ENCODE peak calls at places on chromosomes 11 and 22, in nine cellular contexts. V is right cardiac atrium; X is CD8-positive, alpha-beta T cell; C is lower lobe of right lung; D is H9; B is CD4-positive, alpha-beta T cell; N is tibial artery; E is CD4-positive, CD25-positive, alpha-beta regulatory T cell; T is effector memory CD4-positive, alpha-beta T cell. I is an unnamed sample.

GRCh38 chr11:2390091-2390870 is 10.3 kb upstream of the TSSC4 start:
- DNase-seq in X (no peak), D (no peak), B (no peak), V (peak; percentile 54), T (no peak), N (no peak), E (no peak), C (peak; percentile 78), I (no peak)

GRCh38 chr11:1092919-1093318 is 18.2 kb downstream of the MUC2 start:
- DNase-seq in X (no peak), B (no peak), N (no peak), T (no peak), V (peak; percentile 26), C (peak; percentile 23), D (no peak), E (no peak), I (peak; percentile 65)

GRCh38 chr11:128645968-128646367 is 47.9 kb upstream of the FLI1 start:
- DNase-seq in T (no peak), C (no peak), E (no peak), V (no peak), N (no peak), B (no peak), D (no peak), X (no peak), I (no peak)

GRCh38 chr11:103465555-103466140 is 356.4 kb downstream of the DYNC2H1 start:
- DNase-seq in E (no peak), N (no peak), D (no peak), V (no peak), X (no peak), C (no peak), T (no peak), B (no peak), I (no peak)

GRCh38 chr11:44779736-44780520 is 53.2 kb downstream of the TSPAN18 start:
- DNase-seq in V (peak; percentile 30), X (no peak), B (no peak), C (peak; percentile 10), T (no peak), D (peak; percentile 23), E (no peak), N (no peak), I (no peak)

GRCh38 chr11:34379081-34379480 is 21.3 kb upstream of the ABTB2 start:
- DNase-seq in N (no peak), E (no peak), D (no peak), X (no peak), C (no peak), T (no peak), V (no peak), B (no peak), I (no peak)

GRCh38 chr11:119404872-119405271 is 18.1 kb downstream of the THY1 start:
- DNase-seq in X (no peak), E (no peak), D (no peak), C (no peak), V (no peak), B (no peak), N (no peak), T (no peak), I (no peak)

GRCh38 chr22:33063611-33064010 is 5.4 kb upstream of the SYN3 start:
- DNase-seq in X (no peak), D (no peak), N (no peak), B (no peak), E (no peak), V (no peak), C (no peak), T (no peak), I (no peak)

GRCh38 chr11:21567628-21568290 is 625.1 kb upstream of the ANO5 start:
- DNase-seq in C (no peak), B (no peak), T (no peak), D (no peak), N (no peak), X (no peak), V (no peak), E (no peak), I (no peak)

GRCh38 chr11:34745209-34745608 is 124.3 kb downstream of the EHF start:
- DNase-seq in E (no peak), V (peak; percentile 48), N (no peak), X (no peak), D (no peak), C (no peak), B (no peak), T (no peak), I (no peak)

GRCh38 chr11:10459029-10459970 is 4.2 kb downstream of the AMPD3 start:
- DNase-seq in T (peak; percentile 61), D (peak; percentile 28), N (no peak), C (no peak), B (peak; percentile 63), X (peak; percentile 89), E (peak; percentile 90), V (no peak), I (peak; percentile 61)

GRCh38 chr11:57476883-57477506 is 16.7 kb downstream of the RTN4RL2 start:
- DNase-seq in D (peak; percentile 64), T (no peak), C (peak; percentile 59), N (no peak), X (no peak), B (no peak), V (peak; percentile 75), E (no peak), I (peak; percentile 52)

GRCh38 chr22:30310881-30311771 is 15.6 kb downstream of the TBC1D10A start:
- DNase-seq in B (no peak), V (peak; percentile 93), D (no peak), X (no peak), C (peak; percentile 77), E (no peak), N (peak; percentile 86), T (no peak), I (no peak)

GRCh38 chr22:46010951-46011626 is 34.1 kb upstream of the WNT7B start:
- DNase-seq in X (no peak), C (peak; percentile 35), E (no peak), V (peak; percentile 68), T (no peak), D (no peak), N (no peak), B (no peak), I (no peak)

GRCh38 chr11:38130514-38130913 is 1532.5 kb upstream of the RAG2 start:
- DNase-seq in V (no peak), C (no peak), T (no peak), N (no peak), D (no peak), X (no peak), B (no peak), E (no peak), I (no peak)

DNA sequence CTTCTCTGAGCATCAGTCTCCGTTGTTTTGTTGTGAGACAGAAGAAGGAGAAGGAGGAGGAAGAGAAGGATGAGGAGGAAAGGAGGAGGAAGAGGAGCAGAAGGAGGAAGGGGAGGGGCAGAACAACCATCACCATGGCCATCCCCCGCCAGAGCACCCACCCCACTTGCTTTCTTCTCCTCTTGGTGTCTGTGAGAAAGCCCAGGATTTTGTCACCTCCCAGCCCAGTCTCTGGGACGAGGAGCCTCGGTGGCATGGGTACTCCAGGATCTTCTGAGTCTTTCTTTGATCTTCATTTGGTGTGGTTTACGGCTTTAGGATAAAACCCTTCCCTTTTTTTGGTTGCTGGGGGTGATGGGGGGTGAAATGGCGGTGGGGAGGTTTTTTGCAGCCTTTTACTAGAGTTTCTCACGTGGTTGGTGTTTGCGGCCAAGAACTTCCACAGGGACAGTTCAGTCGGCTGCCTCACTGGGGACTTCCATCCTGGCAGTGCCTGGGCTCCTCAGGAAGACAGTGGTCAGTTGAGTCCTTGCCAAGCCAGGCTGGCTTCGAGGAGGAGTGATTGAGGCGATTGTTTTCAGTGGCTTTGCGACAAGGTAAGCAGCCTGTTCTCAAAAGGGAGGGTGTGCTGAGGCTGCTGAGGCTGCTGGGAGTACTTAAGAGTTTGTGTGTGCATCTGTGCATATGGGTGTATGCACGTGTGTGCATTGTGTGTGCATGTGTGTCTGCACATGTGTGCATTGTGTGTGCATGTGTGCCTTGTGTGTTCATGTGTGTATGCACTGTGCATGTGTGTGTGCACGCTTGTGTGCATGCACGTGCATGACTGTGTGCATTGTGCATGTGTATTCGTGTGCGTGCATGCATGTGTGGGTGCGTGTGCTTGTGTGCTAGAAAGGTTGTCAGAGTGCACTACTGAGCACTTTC is 567.5 kb downstream of the TBC1D22A start:
- DNase-seq in E (no peak), C (no peak), X (no peak), B (no peak), T (no peak), V (no peak), D (no peak), N (no peak), I (peak; percentile 28)
- H3K27ac ChIP-seq in E (no peak overlapping the region), C (no peak overlapping the region), X (no peak overlapping the region), B (no peak overlapping the region), T (no peak overlapping the region), V (no peak overlapping the region), D (no peak overlapping the region), N (no peak overlapping the region), I (no peak overlapping the region)

DNA sequence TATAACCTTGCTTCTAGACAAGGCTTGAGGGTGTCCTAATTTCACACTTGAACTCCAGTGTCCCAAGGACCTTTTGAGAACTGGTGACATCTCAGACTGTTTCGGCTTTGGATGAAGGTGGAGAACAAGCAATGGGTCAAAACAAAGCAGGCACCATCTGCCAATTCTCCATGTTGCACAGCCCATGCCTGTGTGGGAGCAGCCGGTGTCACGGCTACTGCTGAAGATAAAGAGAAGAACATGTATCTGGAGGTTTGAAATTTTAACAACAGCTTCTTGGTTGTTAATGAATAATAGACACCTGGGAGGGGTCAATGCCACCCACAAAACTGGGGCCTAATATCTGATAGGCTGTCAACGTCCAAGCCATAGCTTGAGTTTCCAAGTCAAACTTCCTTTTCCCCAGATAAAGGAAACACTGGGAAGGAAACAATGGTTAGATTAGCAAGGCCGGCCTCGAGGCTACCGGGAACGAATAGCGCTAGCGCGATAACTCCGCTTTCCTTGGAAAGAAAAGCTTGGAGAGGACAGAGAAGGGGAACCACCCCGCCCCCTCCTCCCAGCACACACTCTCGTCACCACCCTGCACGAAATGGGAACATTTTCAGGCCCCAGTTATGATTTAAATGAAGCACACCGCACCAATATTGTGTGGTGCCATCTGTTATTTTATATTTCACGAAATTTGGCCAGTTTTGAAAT is 21.7 kb upstream of the OPCML start:
- DNase-seq in B (no peak), C (no peak), N (no peak), D (no peak), X (no peak), T (no peak), V (peak; percentile 83), E (no peak), I (no peak)
- H3K9me3 ChIP-seq in B (no peaks in the 10 kb centered on the region), C (no peaks in the 10 kb centered on the region), N (no peaks in the 10 kb centered on the region), D (no peaks in the 10 kb centered on the region), X (no peaks in the 10 kb centered on the region), T (no peaks in the 10 kb centered on the region), V (no peaks in the 10 kb centered on the region), E (no peaks in the 10 kb centered on the region), I (no peaks in the 10 kb centered on the region)

DNA sequence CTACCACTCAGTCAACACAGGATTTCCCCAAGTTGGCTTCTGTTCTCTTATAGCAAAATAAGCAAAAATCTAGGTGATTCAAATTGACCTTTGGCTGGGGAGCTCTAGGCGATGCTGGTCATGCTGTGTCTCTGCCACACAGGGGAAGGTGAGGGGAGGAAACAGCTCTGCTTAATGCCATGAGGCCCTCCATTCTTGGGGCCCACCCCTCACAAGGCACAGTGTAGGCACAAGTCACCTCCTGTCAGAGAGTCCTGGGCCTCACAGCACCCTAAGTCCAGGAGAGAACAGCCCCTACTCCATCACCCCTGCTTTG is 46.9 kb downstream of the PLEKHA7 start:
- DNase-seq in D (no peak), N (no peak), C (no peak), X (no peak), E (no peak), B (no peak), T (no peak), V (no peak), I (no peak)
- H3K27ac ChIP-seq in D (no peak overlapping the region), N (no peak overlapping the region), C (no peak overlapping the region), X (no peak overlapping the region), E (no peak overlapping the region), B (no peak overlapping the region), T (no peak overlapping the region), V (no peak overlapping the region), I (no peak overlapping the region)

GRCh38 chr22:49351761-49352221 is 475.9 kb downstream of the BRD1 start:
- DNase-seq in X (no peak), T (no peak), C (peak; percentile 30), D (peak; percentile 20), B (no peak), V (no peak), E (no peak), N (no peak), I (no peak)
- H3K9me3 ChIP-seq in X (no peaks in the 10 kb centered on the region), T (no peaks in the 10 kb centered on the region), C (no peaks in the 10 kb centered on the region), D (no peaks in the 10 kb centered on the region), B (no peaks in the 10 kb centered on the region), V (no peaks in the 10 kb centered on the region), E (no peaks in the 10 kb centered on the region), N (no peaks in the 10 kb centered on the region), I (no peaks in the 10 kb centered on the region)